ENCODE peak calls at places on chromosomes 3 and 15, in eight cellular contexts. One of them, this sample, is unnamed.

GRCh38 chr15:101406014-101406413 is 83.5 kb downstream of the PCSK6 start:
- DNase-seq in T-helper 1 cell: no peak
- DNase-seq in activated naive CD8-positive, alpha-beta T cell treated with anti-CD3 and anti-CD28 coated beads for 36 hours: no peak
- DNase-seq in NCI-H526: no peak
- DNase-seq in midbrain: no peak
- DNase-seq in mesenchymal stem cell: no peak
- DNase-seq in amygdala: no peak
- DNase-seq in stimulated activated CD8-positive, alpha-beta memory T cell treated with anti-CD3 and anti-CD28 coated beads, Interleukin-7, amount 100 ng/mL, for 24 hours: no peak
- DNase-seq in this sample: no peak

GRCh38 chr15:40878785-40879184 is 4.8 kb upstream of the RHOV start:
- DNase-seq in T-helper 1 cell: no peak
- DNase-seq in activated naive CD8-positive, alpha-beta T cell treated with anti-CD3 and anti-CD28 coated beads for 36 hours: peak; percentile 41
- DNase-seq in NCI-H526: no peak
- DNase-seq in midbrain: no peak
- DNase-seq in mesenchymal stem cell: peak; percentile 55
- DNase-seq in amygdala: no peak
- DNase-seq in stimulated activated CD8-positive, alpha-beta memory T cell treated with anti-CD3 and anti-CD28 coated beads, Interleukin-7, amount 100 ng/mL, for 24 hours: no peak
- DNase-seq in this sample: no peak

GRCh38 chr15:37771462-37771861 is 163.0 kb upstream of the TMCO5A start:
- DNase-seq in T-helper 1 cell: no peak
- DNase-seq in activated naive CD8-positive, alpha-beta T cell treated with anti-CD3 and anti-CD28 coated beads for 36 hours: no peak
- DNase-seq in NCI-H526: no peak
- DNase-seq in midbrain: no peak
- DNase-seq in mesenchymal stem cell: peak; percentile 44
- DNase-seq in amygdala: no peak
- DNase-seq in stimulated activated CD8-positive, alpha-beta memory T cell treated with anti-CD3 and anti-CD28 coated beads, Interleukin-7, amount 100 ng/mL, for 24 hours: no peak
- DNase-seq in this sample: no peak

GRCh38 chr3:78645628-78646310 is 1122.0 kb downstream of the ROBO1 start:
- DNase-seq in T-helper 1 cell: no peak
- DNase-seq in activated naive CD8-positive, alpha-beta T cell treated with anti-CD3 and anti-CD28 coated beads for 36 hours: no peak
- DNase-seq in NCI-H526: no peak
- DNase-seq in midbrain: peak; percentile 81
- DNase-seq in mesenchymal stem cell: peak; percentile 84
- DNase-seq in amygdala: no peak
- DNase-seq in stimulated activated CD8-positive, alpha-beta memory T cell treated with anti-CD3 and anti-CD28 coated beads, Interleukin-7, amount 100 ng/mL, for 24 hours: no peak
- DNase-seq in this sample: peak; percentile 46

GRCh38 chr3:72997421-72997961 is 880 bp downstream of the PPP4R2 start:
- DNase-seq in T-helper 1 cell: peak; percentile 17
- DNase-seq in activated naive CD8-positive, alpha-beta T cell treated with anti-CD3 and anti-CD28 coated beads for 36 hours: peak; percentile 16
- DNase-seq in NCI-H526: peak; percentile 14
- DNase-seq in midbrain: peak; percentile 75
- DNase-seq in mesenchymal stem cell: peak; percentile 86
- DNase-seq in amygdala: peak; percentile 52
- DNase-seq in stimulated activated CD8-positive, alpha-beta memory T cell treated with anti-CD3 and anti-CD28 coated beads, Interleukin-7, amount 100 ng/mL, for 24 hours: no peak
- DNase-seq in this sample: peak; percentile 4

GRCh38 chr3:27632431-27633223 is 89.5 kb downstream of the EOMES start:
- DNase-seq in T-helper 1 cell: peak; percentile 30
- DNase-seq in activated naive CD8-positive, alpha-beta T cell treated with anti-CD3 and anti-CD28 coated beads for 36 hours: peak; percentile 57
- DNase-seq in NCI-H526: peak; percentile 2
- DNase-seq in midbrain: peak; percentile 5
- DNase-seq in mesenchymal stem cell: no peak
- DNase-seq in amygdala: no peak
- DNase-seq in stimulated activated CD8-positive, alpha-beta memory T cell treated with anti-CD3 and anti-CD28 coated beads, Interleukin-7, amount 100 ng/mL, for 24 hours: no peak
- DNase-seq in this sample: no peak

GRCh38 chr15:101372960-101373525 is 78.0 kb upstream of the SNRPA1 start:
- DNase-seq in T-helper 1 cell: no peak
- DNase-seq in activated naive CD8-positive, alpha-beta T cell treated with anti-CD3 and anti-CD28 coated beads for 36 hours: no peak
- DNase-seq in NCI-H526: no peak
- DNase-seq in midbrain: no peak
- DNase-seq in mesenchymal stem cell: no peak
- DNase-seq in amygdala: no peak
- DNase-seq in stimulated activated CD8-positive, alpha-beta memory T cell treated with anti-CD3 and anti-CD28 coated beads, Interleukin-7, amount 100 ng/mL, for 24 hours: no peak
- DNase-seq in this sample: no peak

GRCh38 chr3:111924283-111924682 is 54.5 kb upstream of the ABHD10 start:
- DNase-seq in T-helper 1 cell: no peak
- DNase-seq in activated naive CD8-positive, alpha-beta T cell treated with anti-CD3 and anti-CD28 coated beads for 36 hours: no peak
- DNase-seq in NCI-H526: no peak
- DNase-seq in midbrain: no peak
- DNase-seq in mesenchymal stem cell: no peak
- DNase-seq in amygdala: no peak
- DNase-seq in stimulated activated CD8-positive, alpha-beta memory T cell treated with anti-CD3 and anti-CD28 coated beads, Interleukin-7, amount 100 ng/mL, for 24 hours: no peak
- DNase-seq in this sample: no peak

GRCh38 chr3:188149587-188149986 is 4.4 kb upstream of the LPP start:
- DNase-seq in T-helper 1 cell: no peak
- DNase-seq in activated naive CD8-positive, alpha-beta T cell treated with anti-CD3 and anti-CD28 coated beads for 36 hours: no peak
- DNase-seq in NCI-H526: no peak
- DNase-seq in midbrain: no peak
- DNase-seq in mesenchymal stem cell: no peak
- DNase-seq in amygdala: no peak
- DNase-seq in stimulated activated CD8-positive, alpha-beta memory T cell treated with anti-CD3 and anti-CD28 coated beads, Interleukin-7, amount 100 ng/mL, for 24 hours: no peak
- DNase-seq in this sample: no peak

GRCh38 chr3:132342615-132343014 is 25.4 kb downstream of the ACP3 start:
- DNase-seq in T-helper 1 cell: no peak
- DNase-seq in activated naive CD8-positive, alpha-beta T cell treated with anti-CD3 and anti-CD28 coated beads for 36 hours: no peak
- DNase-seq in NCI-H526: no peak
- DNase-seq in midbrain: no peak
- DNase-seq in mesenchymal stem cell: no peak
- DNase-seq in amygdala: no peak
- DNase-seq in stimulated activated CD8-positive, alpha-beta memory T cell treated with anti-CD3 and anti-CD28 coated beads, Interleukin-7, amount 100 ng/mL, for 24 hours: no peak
- DNase-seq in this sample: no peak

GRCh38 chr3:175192536-175192935 is 333.4 kb downstream of the NAALADL2 start:
- DNase-seq in T-helper 1 cell: no peak
- DNase-seq in activated naive CD8-positive, alpha-beta T cell treated with anti-CD3 and anti-CD28 coated beads for 36 hours: no peak
- DNase-seq in NCI-H526: no peak
- DNase-seq in midbrain: no peak
- DNase-seq in mesenchymal stem cell: no peak
- DNase-seq in amygdala: no peak
- DNase-seq in stimulated activated CD8-positive, alpha-beta memory T cell treated with anti-CD3 and anti-CD28 coated beads, Interleukin-7, amount 100 ng/mL, for 24 hours: no peak
- DNase-seq in this sample: no peak

GRCh38 chr3:125381743-125382142 is 6.6 kb upstream of the ZNF148 start:
- DNase-seq in T-helper 1 cell: no peak
- DNase-seq in activated naive CD8-positive, alpha-beta T cell treated with anti-CD3 and anti-CD28 coated beads for 36 hours: peak; percentile 9
- DNase-seq in NCI-H526: no peak
- DNase-seq in midbrain: no peak
- DNase-seq in mesenchymal stem cell: peak; percentile 52
- DNase-seq in amygdala: no peak
- DNase-seq in stimulated activated CD8-positive, alpha-beta memory T cell treated with anti-CD3 and anti-CD28 coated beads, Interleukin-7, amount 100 ng/mL, for 24 hours: no peak
- DNase-seq in this sample: no peak

GRCh38 chr3:33318709-33319380 is 41.6 kb downstream of the FBXL2 start:
- DNase-seq in T-helper 1 cell: no peak
- DNase-seq in activated naive CD8-positive, alpha-beta T cell treated with anti-CD3 and anti-CD28 coated beads for 36 hours: no peak
- DNase-seq in NCI-H526: no peak
- DNase-seq in midbrain: no peak
- DNase-seq in mesenchymal stem cell: no peak
- DNase-seq in amygdala: no peak
- DNase-seq in stimulated activated CD8-positive, alpha-beta memory T cell treated with anti-CD3 and anti-CD28 coated beads, Interleukin-7, amount 100 ng/mL, for 24 hours: no peak
- DNase-seq in this sample: no peak

GRCh38 chr15:31325432-31325975 is 1.1 kb upstream of the KLF13 start:
- DNase-seq in T-helper 1 cell: peak; percentile 54
- DNase-seq in activated naive CD8-positive, alpha-beta T cell treated with anti-CD3 and anti-CD28 coated beads for 36 hours: peak; percentile 56
- DNase-seq in NCI-H526: peak; percentile 22
- DNase-seq in midbrain: peak; percentile 78
- DNase-seq in mesenchymal stem cell: no peak
- DNase-seq in amygdala: peak; percentile 83
- DNase-seq in stimulated activated CD8-positive, alpha-beta memory T cell treated with anti-CD3 and anti-CD28 coated beads, Interleukin-7, amount 100 ng/mL, for 24 hours: no peak
- DNase-seq in this sample: no peak

GRCh38 chr15:76200641-76201105 is 110.6 kb downstream of the ETFA start:
- DNase-seq in T-helper 1 cell: no peak
- DNase-seq in activated naive CD8-positive, alpha-beta T cell treated with anti-CD3 and anti-CD28 coated beads for 36 hours: no peak
- DNase-seq in NCI-H526: no peak
- DNase-seq in midbrain: no peak
- DNase-seq in mesenchymal stem cell: no peak
- DNase-seq in amygdala: no peak
- DNase-seq in stimulated activated CD8-positive, alpha-beta memory T cell treated with anti-CD3 and anti-CD28 coated beads, Interleukin-7, amount 100 ng/mL, for 24 hours: no peak
- DNase-seq in this sample: no peak

GRCh38 chr15:100559330-100559729 is 30.6 kb upstream of the CERS3 start:
- DNase-seq in T-helper 1 cell: no peak
- DNase-seq in activated naive CD8-positive, alpha-beta T cell treated with anti-CD3 and anti-CD28 coated beads for 36 hours: no peak
- DNase-seq in NCI-H526: no peak
- DNase-seq in midbrain: no peak
- DNase-seq in mesenchymal stem cell: peak; percentile 74
- DNase-seq in amygdala: no peak
- DNase-seq in stimulated activated CD8-positive, alpha-beta memory T cell treated with anti-CD3 and anti-CD28 coated beads, Interleukin-7, amount 100 ng/mL, for 24 hours: no peak
- DNase-seq in this sample: no peak

GRCh38 chr3:50347187-50347813 is 1.8 kb upstream of the ZMYND10 start:
- DNase-seq in T-helper 1 cell: peak; percentile 71
- DNase-seq in activated naive CD8-positive, alpha-beta T cell treated with anti-CD3 and anti-CD28 coated beads for 36 hours: peak; percentile 77
- DNase-seq in NCI-H526: peak; percentile 58
- DNase-seq in midbrain: peak; percentile 56
- DNase-seq in mesenchymal stem cell: peak; percentile 83
- DNase-seq in amygdala: peak; percentile 14
- DNase-seq in stimulated activated CD8-positive, alpha-beta memory T cell treated with anti-CD3 and anti-CD28 coated beads, Interleukin-7, amount 100 ng/mL, for 24 hours: peak; percentile 50
- DNase-seq in this sample: no peak

GRCh38 chr15:45009046-45009445 is 13.9 kb upstream of the SORD start:
- DNase-seq in T-helper 1 cell: no peak
- DNase-seq in activated naive CD8-positive, alpha-beta T cell treated with anti-CD3 and anti-CD28 coated beads for 36 hours: no peak
- DNase-seq in NCI-H526: no peak
- DNase-seq in midbrain: no peak
- DNase-seq in mesenchymal stem cell: no peak
- DNase-seq in amygdala: no peak
- DNase-seq in stimulated activated CD8-positive, alpha-beta memory T cell treated with anti-CD3 and anti-CD28 coated beads, Interleukin-7, amount 100 ng/mL, for 24 hours: no peak
- DNase-seq in this sample: no peak

GRCh38 chr3:12796171-12797123 is at the start of gene CAND2:
- DNase-seq in T-helper 1 cell: peak; percentile 28
- DNase-seq in activated naive CD8-positive, alpha-beta T cell treated with anti-CD3 and anti-CD28 coated beads for 36 hours: peak; percentile 56
- DNase-seq in NCI-H526: no peak
- DNase-seq in midbrain: peak; percentile 45
- DNase-seq in mesenchymal stem cell: peak; percentile 61
- DNase-seq in amygdala: peak; percentile 16
- DNase-seq in stimulated activated CD8-positive, alpha-beta memory T cell treated with anti-CD3 and anti-CD28 coated beads, Interleukin-7, amount 100 ng/mL, for 24 hours: no peak
- DNase-seq in this sample: no peak

GRCh38 chr3:78659386-78659987 is 1108.3 kb downstream of the ROBO1 start:
- DNase-seq in T-helper 1 cell: no peak
- DNase-seq in activated naive CD8-positive, alpha-beta T cell treated with anti-CD3 and anti-CD28 coated beads for 36 hours: peak; percentile 2
- DNase-seq in NCI-H526: no peak
- DNase-seq in midbrain: peak; percentile 63
- DNase-seq in mesenchymal stem cell: peak; percentile 48
- DNase-seq in amygdala: no peak
- DNase-seq in stimulated activated CD8-positive, alpha-beta memory T cell treated with anti-CD3 and anti-CD28 coated beads, Interleukin-7, amount 100 ng/mL, for 24 hours: no peak
- DNase-seq in this sample: peak; percentile 9

GRCh38 chr3:55481067-55481917 is 5.8 kb downstream of the WNT5A start:
- DNase-seq in T-helper 1 cell: no peak
- DNase-seq in activated naive CD8-positive, alpha-beta T cell treated with anti-CD3 and anti-CD28 coated beads for 36 hours: no peak
- DNase-seq in NCI-H526: no peak
- DNase-seq in midbrain: no peak
- DNase-seq in mesenchymal stem cell: peak; percentile 86
- DNase-seq in amygdala: no peak
- DNase-seq in stimulated activated CD8-positive, alpha-beta memory T cell treated with anti-CD3 and anti-CD28 coated beads, Interleukin-7, amount 100 ng/mL, for 24 hours: no peak
- DNase-seq in this sample: no peak

GRCh38 chr3:77122610-77123009 is 82.7 kb downstream of the ROBO2 start:
- DNase-seq in T-helper 1 cell: no peak
- DNase-seq in activated naive CD8-positive, alpha-beta T cell treated with anti-CD3 and anti-CD28 coated beads for 36 hours: no peak
- DNase-seq in NCI-H526: no peak
- DNase-seq in midbrain: no peak
- DNase-seq in mesenchymal stem cell: no peak
- DNase-seq in amygdala: no peak
- DNase-seq in stimulated activated CD8-positive, alpha-beta memory T cell treated with anti-CD3 and anti-CD28 coated beads, Interleukin-7, amount 100 ng/mL, for 24 hours: no peak
- DNase-seq in this sample: no peak

GRCh38 chr3:134797816-134798451 is 2.9 kb downstream of the EPHB1 start:
- DNase-seq in T-helper 1 cell: no peak
- DNase-seq in activated naive CD8-positive, alpha-beta T cell treated with anti-CD3 and anti-CD28 coated beads for 36 hours: no peak
- DNase-seq in NCI-H526: no peak
- DNase-seq in midbrain: no peak
- DNase-seq in mesenchymal stem cell: no peak
- DNase-seq in amygdala: no peak
- DNase-seq in stimulated activated CD8-positive, alpha-beta memory T cell treated with anti-CD3 and anti-CD28 coated beads, Interleukin-7, amount 100 ng/mL, for 24 hours: no peak
- DNase-seq in this sample: no peak

This sample was measured in NCI-H1930.